ENCODE peak calls at places on chromosomes 16 and 17, in five cellular contexts. X is cardiac muscle cell, H is dorsolateral prefrontal cortex, A is A549, E is RWPE1. V is an unnamed sample.

GRCh38 chr16:86519649-86520316 is 9.5 kb downstream of the FOXF1 start:
- DNase-seq in X (peak), A (peak), E (peak), H (peak), V (no peak)

GRCh38 chr17:40562841-40563370 is 2.4 kb downstream of the CCR7 start:
- DNase-seq in E (no peak), X (no peak), H (no peak), A (no peak), V (no peak)

GRCh38 chr17:82184761-82185160 is 27.9 kb downstream of the CCDC57 start:
- DNase-seq in X (no peak), E (no peak), H (peak), A (no peak), V (no peak)

GRCh38 chr16:89616576-89617437 is 3.4 kb downstream of the DPEP1 start:
- DNase-seq in A (no peak), E (no peak), X (no peak), H (no peak), V (no peak)

GRCh38 chr17:66915204-66915611 is 49.3 kb upstream of the CACNG4 start:
- DNase-seq in H (no peak), A (peak), X (no peak), E (peak), V (no peak)

GRCh38 chr16:21033264-21033663 is 117.4 kb downstream of the DNAH3 start:
- DNase-seq in H (no peak), E (no peak), X (no peak), A (no peak), V (no peak)

GRCh38 chr17:82534401-82534812 is 14.9 kb downstream of the FOXK2 start:
- DNase-seq in A (no peak), X (no peak), H (no peak), E (no peak), V (no peak)

GRCh38 chr17:40374965-40375498 is 10.5 kb upstream of the GJD3 start:
- DNase-seq in E (no peak), A (no peak), X (no peak), H (no peak), V (no peak)

GRCh38 chr16:17252064-17252463 is 218.7 kb downstream of the XYLT1 start:
- DNase-seq in A (no peak), E (no peak), X (no peak), H (no peak), V (no peak)

GRCh38 chr16:75237398-75238131 is 13.9 kb downstream of the BCAR1 start:
- DNase-seq in E (no peak), X (no peak), A (no peak), H (no peak), V (no peak)

GRCh38 chr17:57461082-57461481 is 204.8 kb downstream of the MSI2 start:
- DNase-seq in H (no peak), X (no peak), A (no peak), E (no peak), V (no peak)

DNA sequence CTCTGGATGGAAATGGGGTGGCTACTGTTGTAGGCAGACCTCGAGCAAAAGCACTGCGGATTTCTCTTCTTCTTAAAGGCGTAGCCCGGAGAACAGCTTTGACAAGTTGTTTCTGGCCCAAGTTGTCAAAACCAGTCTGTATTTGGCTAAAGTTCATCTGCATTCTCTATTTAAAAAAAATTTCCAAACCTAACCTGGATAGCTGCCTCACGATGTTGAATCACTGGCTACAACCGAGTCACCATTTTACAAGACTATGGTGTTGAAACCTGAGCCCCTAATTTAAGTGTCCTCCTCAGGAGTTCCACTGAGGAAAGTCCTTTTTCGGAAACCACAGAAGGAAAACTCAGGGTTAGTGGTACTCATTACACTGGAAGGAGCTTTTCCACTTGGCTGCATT is 1.5 kb downstream of the SLC16A6 start:
- DNase-seq in X (no peak), A (no peak), E (no peak), H (no peak), V (no peak)
- H3K27ac ChIP-seq in X (no peak), A (no peak), E (peak), H (peak), V (no peak)

DNA sequence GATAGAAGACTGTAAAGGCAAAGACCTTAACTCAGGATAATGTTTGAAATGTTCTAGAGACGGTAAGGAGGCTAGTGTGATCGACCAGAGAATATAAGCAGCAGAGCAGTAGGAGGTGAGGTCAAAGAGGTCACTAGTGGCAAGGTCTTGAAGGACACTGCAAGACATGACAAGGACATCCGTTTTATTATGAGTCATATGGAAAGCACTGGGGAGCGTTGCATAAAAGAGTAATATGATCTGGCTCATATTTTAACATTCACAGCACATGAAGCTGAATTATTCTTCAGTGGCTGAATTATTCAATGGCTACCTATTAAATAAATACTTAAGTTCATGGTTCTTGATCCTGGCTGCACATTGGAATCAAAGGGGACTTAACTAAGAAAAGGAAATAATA is 123.7 kb downstream of the SOX9 start:
- DNase-seq in X (peak), H (no peak), A (no peak), E (peak), V (no peak)
- H3K27ac ChIP-seq in X (no peak), H (no peak), A (no peak), E (no peak), V (no peak)

DNA sequence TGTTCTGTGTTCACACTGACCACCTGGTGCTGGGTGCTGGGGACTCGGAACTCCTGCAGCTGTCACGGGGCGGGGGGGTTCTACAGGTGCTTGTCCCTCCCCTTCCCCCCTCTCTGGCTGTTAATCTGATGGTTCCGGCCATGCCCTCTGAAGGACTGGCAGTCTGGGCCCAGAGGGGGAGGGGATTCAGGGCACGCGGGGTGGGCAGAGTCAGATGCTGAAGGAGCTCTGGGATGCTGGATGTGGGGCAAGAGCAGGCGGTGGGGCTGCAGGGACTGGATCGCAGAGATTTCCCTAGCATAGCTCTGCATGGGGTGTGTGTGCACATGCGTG is 5.4 kb upstream of the TBX21 start:
- DNase-seq in X (no peak), A (no peak), E (no peak), H (no peak), V (no peak)
- H3K27ac ChIP-seq in X (no peak), A (no peak), E (no peak), H (no peak), V (no peak)

GRCh38 chr17:33561935-33562334 is 268.8 kb upstream of the ASIC2 start:
- DNase-seq in A (no peak), X (no peak), E (no peak), H (no peak), V (no peak)

GRCh38 chr17:33562792-33563191 is 269.7 kb upstream of the ASIC2 start:
- DNase-seq in H (no peak), E (no peak), X (no peak), A (no peak), V (no peak)

GRCh38 chr17:33564146-33564545 is 271.1 kb upstream of the ASIC2 start:
- DNase-seq in H (no peak), X (no peak), E (no peak), A (no peak), V (no peak)

GRCh38 chr17:33560871-33561270 is 267.8 kb upstream of the ASIC2 start:
- DNase-seq in H (no peak), X (no peak), E (no peak), A (no peak), V (no peak)

DNA sequence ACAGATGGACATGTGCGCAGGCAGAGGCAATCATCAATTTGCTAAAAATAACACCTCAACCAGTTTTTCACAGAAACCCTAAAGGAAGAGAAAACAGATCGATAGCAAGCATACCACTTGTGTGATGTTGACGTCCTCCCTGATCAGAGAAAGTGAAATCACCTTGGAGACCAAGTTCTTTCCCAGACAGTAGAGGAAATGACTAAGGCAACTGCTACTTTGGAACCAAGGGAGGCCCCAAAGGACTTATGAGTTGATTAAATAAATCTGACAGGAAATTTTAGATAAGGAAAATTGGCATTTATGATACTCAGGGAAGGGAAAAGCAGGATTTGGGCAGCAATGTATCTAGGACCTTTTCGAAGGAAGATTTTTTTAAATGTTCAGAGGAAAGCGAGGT is 267.1 kb upstream of the ASIC2 start:
- DNase-seq in E (no peak), X (peak), A (no peak), H (no peak), V (no peak)
- H3K27ac ChIP-seq in E (no peak), X (no peak), A (no peak), H (no peak), V (no peak)

GRCh38 chr17:39083270-39083669 is 68.2 kb downstream of the PLXDC1 start:
- DNase-seq in E (no peak), X (no peak), H (no peak), A (no peak), V (no peak)
- H3K27ac ChIP-seq in E (no peak), X (no peak), H (peak), A (no peak), V (no peak)

GRCh38 chr17:10744509-10745000 is 14.7 kb upstream of the TMEM220 start:
- DNase-seq in E (no peak), A (no peak), H (no peak), X (no peak), V (no peak)
- H3K27ac ChIP-seq in E (no peak), A (no peak), H (no peak), X (no peak), V (no peak)

GRCh38 chr16:10822702-10823101 is 4.1 kb upstream of the TVP23A start:
- DNase-seq in A (no peak), X (no peak), H (no peak), E (no peak), V (no peak)

GRCh38 chr16:10820546-10820945 is 2.0 kb upstream of the TVP23A start:
- DNase-seq in E (no peak), H (no peak), X (no peak), A (no peak), V (no peak)

GRCh38 chr16:10827691-10828341 is 9.2 kb upstream of the TVP23A start:
- DNase-seq in H (no peak), E (peak), X (peak), A (no peak), V (no peak)

GRCh38 chr16:10828851-10829331 is 10.3 kb upstream of the TVP23A start:
- DNase-seq in E (peak), A (no peak), H (peak), X (peak), V (peak)

DNA sequence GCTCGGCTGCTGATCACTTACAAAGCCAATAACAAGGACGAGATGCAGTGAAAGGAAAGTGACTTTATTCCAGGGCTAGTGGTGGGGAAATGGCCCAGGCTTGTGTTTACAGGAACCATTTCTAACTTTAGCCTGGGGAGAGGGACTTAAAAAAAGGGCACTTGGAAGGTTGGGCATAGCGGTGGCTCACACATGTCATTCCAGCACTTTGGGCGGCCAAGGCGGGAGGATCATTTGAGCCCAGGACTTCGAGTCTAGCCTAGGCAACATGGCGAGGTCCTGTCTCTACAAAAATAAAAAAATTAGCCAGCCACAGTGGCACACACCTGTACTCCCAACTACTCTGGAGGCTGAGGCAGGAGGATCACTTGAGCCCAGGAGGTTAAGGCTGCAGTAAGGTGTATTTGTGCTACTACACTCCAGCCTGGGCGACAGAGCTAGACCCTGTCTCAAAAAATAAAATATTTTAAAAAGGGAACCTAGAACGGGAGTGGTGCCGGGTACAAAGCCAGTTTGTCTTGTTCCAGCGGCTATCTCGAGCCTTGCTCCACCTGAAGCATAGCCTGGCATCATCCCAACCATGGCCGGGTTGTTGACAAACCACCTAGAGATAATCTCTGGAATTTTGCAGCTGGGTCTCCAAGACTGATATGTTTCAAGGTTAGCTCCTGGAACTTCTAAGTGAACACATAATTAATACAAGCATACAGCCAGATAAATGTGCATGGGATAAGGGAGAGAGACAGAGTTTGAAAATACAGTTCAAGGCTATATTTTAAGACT is 5.7 kb upstream of the TVP23A start:
- DNase-seq in E (no peak), X (no peak), A (no peak), H (no peak), V (no peak)
- H3K27ac ChIP-seq in E (no peak), X (no peak), A (no peak), H (no peak), V (no peak)

GRCh38 chr16:87854907-87855683 is 14.2 kb downstream of the SLC7A5 start:
- DNase-seq in A (no peak), X (no peak), H (no peak), E (no peak), V (no peak)
- H3K27ac ChIP-seq in A (peak), X (no peak), H (peak), E (peak), V (peak)